ENCODE peak calls at places on chromosomes 5 and 9, in six cellular contexts. U is hepatocyte; L is progenitor cell of endocrine pancreas; C is psoas muscle; Y is effector memory CD4-positive, alpha-beta T cell; T is posterior cingulate gyrus. F is an unnamed sample.

GRCh38 chr5:77935516-77936364 is 159.6 kb upstream of the TBCA start:
- DNase-seq in C (no peak), Y (no peak), T (no peak), L (no peak), U (peak), F (no peak)

GRCh38 chr9:75880556-75880955 is 9.9 kb upstream of the PCSK5 start:
- DNase-seq in Y (no peak), L (no peak), C (no peak), T (no peak), U (no peak), F (no peak)

GRCh38 chr5:161420526-161420925 is 126.0 kb downstream of the GABRB2 start:
- DNase-seq in Y (no peak), T (no peak), L (no peak), C (no peak), U (no peak), F (no peak)

GRCh38 chr5:131324311-131324710 is 60.5 kb downstream of the CDC42SE2 start:
- DNase-seq in C (no peak), Y (no peak), T (no peak), L (no peak), U (no peak), F (no peak)

GRCh38 chr5:407051-407450 is 35.9 kb upstream of the EXOC3 start:
- DNase-seq in U (no peak), Y (no peak), C (no peak), T (no peak), L (no peak), F (no peak)

GRCh38 chr5:101163088-101163487 is 260.0 kb upstream of the ST8SIA4 start:
- DNase-seq in C (no peak), Y (no peak), U (no peak), T (no peak), L (no peak), F (no peak)

GRCh38 chr5:122673343-122673742 is 101.5 kb upstream of the SNX2 start:
- DNase-seq in L (no peak), C (peak), Y (no peak), T (no peak), U (no peak), F (no peak)

GRCh38 chr9:91086657-91087563 is 274.8 kb downstream of the AUH start:
- DNase-seq in C (no peak), T (no peak), Y (no peak), L (no peak), U (no peak), F (no peak)

GRCh38 chr5:102196481-102196880 is 99.6 kb downstream of the SLCO4C1 start:
- DNase-seq in Y (no peak), U (no peak), L (no peak), T (peak), C (no peak), F (no peak)

GRCh38 chr5:2874099-2874498 is 122.6 kb upstream of the IRX2 start:
- DNase-seq in Y (no peak), T (no peak), C (no peak), L (no peak), U (no peak), F (no peak)

GRCh38 chr9:95481000-95481399 is 35.8 kb downstream of the PTCH1 start:
- DNase-seq in L (no peak), C (no peak), Y (no peak), U (no peak), T (no peak), F (no peak)

GRCh38 chr9:116238225-116238624 is 84.6 kb downstream of the PAPPA start:
- DNase-seq in C (no peak), U (no peak), T (no peak), Y (no peak), L (no peak), F (no peak)

GRCh38 chr5:13357937-13358336 is 586.6 kb downstream of the DNAH5 start:
- DNase-seq in C (no peak), Y (no peak), L (no peak), U (no peak), T (no peak), F (no peak)

F was measured in iPS DF 6.9.